ENCODE peak calls at places on chromosomes 11 and 22, in eight cellular contexts. H, I, B, F, D, M, N and S are unnamed samples.

GRCh38 chr22:17733484-17733883 is 40.8 kb downstream of the BID start:
- DNase-seq in H (no peak), I (no peak), B (no peak), F (no peak), D (no peak), M (no peak), N (peak; percentile 29), S (no peak)

GRCh38 chr22:47293368-47294221 is 531.1 kb downstream of the TBC1D22A start:
- DNase-seq in H (no peak), I (no peak), B (no peak), F (no peak), D (no peak), M (no peak), N (no peak), S (no peak)

GRCh38 chr11:64629103-64629502 is 38.1 kb downstream of the SLC22A12 start:
- DNase-seq in H (no peak), I (no peak), B (no peak), F (no peak), D (no peak), M (no peak), N (no peak), S (no peak)

GRCh38 chr22:27224485-27225364 is 567.3 kb downstream of the MIAT start:
- DNase-seq in H (no peak), I (no peak), B (no peak), F (no peak), D (no peak), M (no peak), N (peak; percentile 94), S (peak; percentile 84)

GRCh38 chr22:39414886-39415285 is 15.3 kb downstream of the TAB1 start:
- DNase-seq in H (no peak), I (no peak), B (no peak), F (no peak), D (no peak), M (no peak), N (no peak), S (no peak)

GRCh38 chr22:27991586-27992293 is 72.7 kb upstream of the PITPNB start:
- DNase-seq in H (no peak), I (no peak), B (no peak), F (peak; percentile 12), D (no peak), M (no peak), N (no peak), S (no peak)

GRCh38 chr22:36385491-36386350 is 2.0 kb downstream of the MYH9 start:
- DNase-seq in H (peak; percentile 26), I (peak; percentile 72), B (peak; percentile 36), F (peak; percentile 73), D (no peak), M (no peak), N (no peak), S (no peak)

GRCh38 chr11:39569784-39570183 is 1889.7 kb downstream of the LRRC4C start:
- DNase-seq in H (no peak), I (no peak), B (no peak), F (no peak), D (no peak), M (no peak), N (no peak), S (no peak)

GRCh38 chr11:113082501-113082900 is 121.3 kb downstream of the NCAM1 start:
- DNase-seq in H (no peak), I (no peak), B (peak; percentile 84), F (no peak), D (no peak), M (no peak), N (no peak), S (no peak)

GRCh38 chr11:59778122-59778521 is 22.9 kb downstream of the STX3 start:
- DNase-seq in H (no peak), I (no peak), B (no peak), F (no peak), D (no peak), M (no peak), N (no peak), S (no peak)

GRCh38 chr22:35198738-35199137 is 58.6 kb upstream of the HMGXB4 start:
- DNase-seq in H (no peak), I (no peak), B (no peak), F (no peak), D (no peak), M (no peak), N (no peak), S (no peak)